ENCODE peak calls at places on chromosomes 6 and 20, in ten cellular contexts. A, Y, V, O, U, P, F, I, R and W are unnamed samples.

GRCh38 chr6:123091896-123092271 is 95.8 kb downstream of the CLVS2 start:
- DNase-seq in A (no peak), Y (no peak), V (no peak), O (no peak), U (no peak), P (no peak), F (no peak), I (no peak), R (no peak), W (no peak)

GRCh38 chr20:62104791-62105345 is 17.4 kb upstream of the LSM14B start:
- DNase-seq in A (no peak), Y (no peak), V (no peak), O (peak; percentile 46), U (no peak), P (no peak), F (no peak), I (no peak), R (no peak), W (no peak)

GRCh38 chr20:62004614-62005013 is 61.1 kb downstream of the TAF4 start:
- DNase-seq in A (no peak), Y (no peak), V (no peak), O (no peak), U (no peak), P (no peak), F (no peak), I (no peak), R (no peak), W (no peak)

GRCh38 chr6:77650098-77650663 is 2.7 kb upstream of the MEI4 start:
- DNase-seq in A (peak; percentile 21), Y (no peak), V (no peak), O (peak; percentile 23), U (no peak), P (no peak), F (peak; percentile 48), I (peak; percentile 2), R (peak; percentile 68), W (peak; percentile 59)

GRCh38 chr6:133340557-133340956 is 99.4 kb downstream of the EYA4 start:
- DNase-seq in A (no peak), Y (no peak), V (no peak), O (peak; percentile 41), U (no peak), P (no peak), F (no peak), I (no peak), R (no peak), W (no peak)

GRCh38 chr20:20664795-20665194 is 47.6 kb downstream of the RALGAPA2 start:
- DNase-seq in A (peak; percentile 17), Y (peak; percentile 62), V (no peak), O (peak; percentile 52), U (no peak), P (no peak), F (peak; percentile 25), I (no peak), R (peak; percentile 5), W (no peak)

GRCh38 chr6:45718901-45719300 is 296.8 kb downstream of the CLIC5 start:
- DNase-seq in A (no peak), Y (no peak), V (no peak), O (no peak), U (no peak), P (no peak), F (no peak), I (no peak), R (no peak), W (no peak)

GRCh38 chr6:131281471-131282270 is 146.4 kb downstream of the AKAP7 start:
- DNase-seq in A (no peak), Y (no peak), V (peak; percentile 30), O (peak; percentile 77), U (peak; percentile 57), P (peak; percentile 80), F (no peak), I (peak; percentile 20), R (peak; percentile 18), W (peak; percentile 60)

GRCh38 chr6:134331255-134331654 is 13.3 kb upstream of the SGK1 start:
- DNase-seq in A (no peak), Y (peak; percentile 22), V (no peak), O (no peak), U (no peak), P (no peak), F (no peak), I (no peak), R (no peak), W (no peak)

GRCh38 chr6:87772597-87773530 is 70.8 kb upstream of the AKIRIN2 start:
- DNase-seq in A (no peak), Y (no peak), V (no peak), O (peak; percentile 28), U (no peak), P (no peak), F (no peak), I (no peak), R (no peak), W (no peak)

GRCh38 chr20:4563534-4563933 is 158.2 kb upstream of the PRND start:
- DNase-seq in A (no peak), Y (no peak), V (no peak), O (peak; percentile 87), U (no peak), P (no peak), F (no peak), I (peak; percentile 2), R (peak; percentile 52), W (no peak)

GRCh38 chr6:139588076-139588639 is 213.7 kb upstream of the CITED2 start:
- DNase-seq in A (no peak), Y (peak; percentile 85), V (no peak), O (peak; percentile 74), U (no peak), P (no peak), F (peak; percentile 92), I (no peak), R (no peak), W (no peak)

GRCh38 chr20:43590036-43590391 is 723 bp upstream of the IFT52 start:
- DNase-seq in A (no peak), Y (no peak), V (no peak), O (no peak), U (no peak), P (no peak), F (peak; percentile 43), I (no peak), R (peak; percentile 10), W (no peak)

GRCh38 chr6:157754351-157754750 is 68.7 kb upstream of the SNX9 start:
- DNase-seq in A (no peak), Y (no peak), V (no peak), O (no peak), U (no peak), P (no peak), F (no peak), I (no peak), R (no peak), W (no peak)

GRCh38 chr6:125236536-125237327 is 65.0 kb downstream of the HDDC2 start:
- DNase-seq in A (no peak), Y (no peak), V (no peak), O (peak; percentile 48), U (no peak), P (no peak), F (no peak), I (no peak), R (no peak), W (no peak)

GRCh38 chr20:24660651-24661050 is 191.2 kb downstream of the SYNDIG1 start:
- DNase-seq in A (no peak), Y (no peak), V (no peak), O (no peak), U (no peak), P (no peak), F (no peak), I (no peak), R (no peak), W (no peak)

GRCh38 chr20:58306421-58307261 is 2.9 kb upstream of the RAB22A start:
- DNase-seq in A (peak; percentile 46), Y (no peak), V (peak; percentile 66), O (peak; percentile 70), U (no peak), P (peak; percentile 88), F (no peak), I (peak; percentile 49), R (no peak), W (no peak)

GRCh38 chr6:136035378-136036070 is 184.0 kb downstream of the PDE7B start:
- DNase-seq in A (no peak), Y (no peak), V (no peak), O (peak; percentile 77), U (no peak), P (no peak), F (no peak), I (no peak), R (no peak), W (no peak)

GRCh38 chr20:16261733-16262277 is 311.4 kb downstream of the KIF16B start:
- DNase-seq in A (no peak), Y (no peak), V (no peak), O (no peak), U (no peak), P (no peak), F (no peak), I (no peak), R (no peak), W (no peak)